ENCODE peak calls at places on chromosomes 13 and 19, in ten cellular contexts. F is lung microvascular endothelial cell, W is GM03348, V is MG63, J is T-helper 2 cell, T is cardiac fibroblast, Z is neural crest cell, A is left ventricle myocardium inferior, Q is AG04450, L is EH. D is an unnamed sample.

GRCh38 chr19:51788936-51789795 is 5.8 kb upstream of the FPR3 start:
- DNase-seq in A (no peak), F (peak; percentile 6), W (peak; percentile 18), L (peak; percentile 44), Z (no peak), Q (no peak), J (no peak), V (no peak), T (peak; percentile 56), D (no peak)

GRCh38 chr13:29718694-29719093 is 123.2 kb upstream of the SLC7A1 start:
- DNase-seq in W (no peak), Z (no peak), L (no peak), J (no peak), V (no peak), F (no peak), A (no peak), Q (no peak), T (no peak), D (no peak)

GRCh38 chr13:114045113-114045735 is 71.3 kb upstream of the C13orf46 start:
- DNase-seq in J (no peak), T (no peak), V (no peak), W (no peak), Z (no peak), A (no peak), F (no peak), Q (no peak), L (no peak), D (no peak)

GRCh38 chr19:43481701-43482100 is 16.3 kb upstream of the LYPD3 start:
- DNase-seq in A (no peak), J (no peak), V (no peak), W (no peak), T (no peak), F (no peak), Z (no peak), Q (no peak), L (no peak), D (no peak)

GRCh38 chr19:4027146-4027545 is 19.6 kb downstream of the PIAS4 start:
- DNase-seq in F (no peak), Z (no peak), L (no peak), J (no peak), Q (no peak), W (no peak), A (no peak), V (no peak), T (no peak), D (no peak)

GRCh38 chr13:109779074-109779473 is 7.3 kb downstream of the IRS2 start:
- DNase-seq in Z (no peak), F (no peak), L (no peak), A (no peak), W (no peak), Q (no peak), T (no peak), J (peak; percentile 65), V (no peak), D (peak; percentile 23)

GRCh38 chr13:66513728-66514127 is 716.4 kb downstream of the PCDH9 start:
- DNase-seq in T (peak; percentile 46), L (peak; percentile 64), V (no peak), W (peak; percentile 2), A (no peak), J (no peak), Z (no peak), Q (no peak), F (peak; percentile 2), D (no peak)

GRCh38 chr13:113357529-113357928 is 6.4 kb downstream of the GRTP1 start:
- DNase-seq in L (peak; percentile 51), V (no peak), T (peak; percentile 73), W (peak; percentile 50), J (no peak), Q (peak; percentile 36), F (no peak), Z (no peak), A (no peak), D (no peak)

GRCh38 chr19:30214651-30215051 is 157.5 kb upstream of the ZNF536 start:
- DNase-seq in W (peak; percentile 44), J (peak; percentile 47), Q (no peak), F (no peak), Z (no peak), A (no peak), L (no peak), T (no peak), V (no peak), D (no peak)

GRCh38 chr19:4445963-4446668 is 11.5 kb downstream of the UBXN6 start:
- DNase-seq in A (no peak), T (no peak), Q (no peak), L (no peak), Z (no peak), J (no peak), W (no peak), V (no peak), F (no peak), D (no peak)

GRCh38 chr19:58296086-58296485 is 9.1 kb upstream of the ERVK3-1 start:
- DNase-seq in Q (no peak), A (no peak), W (no peak), Z (no peak), T (no peak), L (no peak), J (no peak), V (no peak), F (no peak), D (no peak)

GRCh38 chr19:1883784-1884183 is 1.5 kb downstream of the ABHD17A start:
- DNase-seq in L (peak; percentile 15), J (peak; percentile 39), A (no peak), T (no peak), F (no peak), Z (no peak), V (no peak), W (no peak), Q (no peak), D (no peak)

GRCh38 chr13:38350114-38350617 is 515 bp downstream of the UFM1 start:
- DNase-seq in L (peak; percentile 60), F (peak; percentile 69), V (peak; percentile 65), T (peak; percentile 66), W (peak; percentile 54), Q (no peak), Z (no peak), A (peak; percentile 60), J (peak; percentile 70), D (no peak)